ENCODE peak calls at places on chromosome 9, in seven cellular contexts. D is cardiac muscle cell, N is mammary epithelial cell, Z is heart right ventricle, E is tibial artery, G is HepG2, H is stomach. Y is an unnamed sample. For H3K9me3, the result is how much of the 10 kb centered on the place peaks cover.

GRCh38 chr9:98575379-98576346 is 133.1 kb downstream of the GABBR2 start:
- DNase-seq in H (peak), D (no peak), E (no peak), N (peak), Z (no peak), G (no peak), Y (no peak)

GRCh38 chr9:18397076-18397475 is 76.9 kb upstream of the ADAMTSL1 start:
- DNase-seq in N (no peak), Z (no peak), H (no peak), E (no peak), G (no peak), D (no peak), Y (no peak)

GRCh38 chr9:125472926-125473701 is 211.5 kb downstream of the GAPVD1 start:
- DNase-seq in E (no peak), H (no peak), D (peak), G (peak), N (no peak), Z (peak), Y (no peak)

GRCh38 chr9:972512-973294 is 3.8 kb upstream of the DMRT3 start:
- DNase-seq in N (no peak), E (no peak), G (no peak), D (no peak), H (no peak), Z (no peak), Y (peak)

GRCh38 chr9:87889065-87889881 is 6.6 kb downstream of the SPATA31E1 start:
- DNase-seq in N (no peak), D (no peak), E (no peak), H (no peak), Z (no peak), G (no peak), Y (no peak)

GRCh38 chr9:134456740-134457315 is 130.6 kb downstream of the RXRA start:
- DNase-seq in E (no peak), Z (no peak), D (no peak), H (no peak), G (no peak), N (no peak), Y (no peak)

GRCh38 chr9:120578614-120579013 is 1.4 kb downstream of the CDK5RAP2 start:
- DNase-seq in H (no peak), D (no peak), G (no peak), N (no peak), Z (no peak), E (no peak), Y (no peak)

GRCh38 chr9:91126761-91127420 is 234.8 kb downstream of the AUH start:
- DNase-seq in G (no peak), D (no peak), H (no peak), Z (no peak), N (no peak), E (no peak), Y (no peak)

GRCh38 chr9:70924905-70925547 is 196.4 kb downstream of the TRPM3 start:
- DNase-seq in D (peak), H (peak), Z (no peak), N (peak), G (peak), E (peak), Y (peak)

GRCh38 chr9:13928988-13929387 is 385.0 kb downstream of the NFIB start:
- DNase-seq in E (no peak), D (no peak), N (no peak), G (no peak), Z (no peak), H (no peak), Y (no peak)

GRCh38 chr9:111298831-111299603 is 31.0 kb downstream of the OR2K2 start:
- DNase-seq in G (peak), E (peak), Z (peak), D (peak), H (no peak), N (peak), Y (peak)

GRCh38 chr9:116524778-116525470 is 162.2 kb upstream of the TRIM32 start:
- DNase-seq in E (no peak), Z (no peak), N (no peak), H (no peak), G (peak), D (no peak), Y (no peak)

GRCh38 chr9:134834957-134835419 is 45.6 kb upstream of the FCN2 start:
- DNase-seq in E (no peak), D (no peak), H (no peak), N (no peak), Z (no peak), G (no peak), Y (no peak)

GRCh38 chr9:115923903-115924668 is 229.5 kb upstream of the PAPPA start:
- DNase-seq in E (no peak), Z (no peak), N (no peak), D (no peak), H (no peak), G (peak), Y (no peak)

GRCh38 chr9:97696025-97696822 is 916 bp downstream of the XPA start:
- DNase-seq in E (no peak), D (no peak), G (peak), N (no peak), H (no peak), Z (no peak), Y (no peak)

GRCh38 chr9:132042324-132042723 is 37.3 kb downstream of the MED27 start:
- DNase-seq in D (no peak), Z (no peak), E (no peak), N (peak), G (no peak), H (no peak), Y (no peak)

GRCh38 chr9:518540-518939 is 303.9 kb downstream of the DOCK8 start:
- DNase-seq in G (no peak), N (no peak), D (no peak), H (no peak), Z (no peak), E (no peak), Y (no peak)

GRCh38 chr9:6975198-6975597 is 217.4 kb downstream of the KDM4C start:
- DNase-seq in E (no peak), Z (no peak), G (no peak), D (no peak), N (no peak), H (no peak), Y (no peak)

GRCh38 chr9:116629700-116630099 is 57.4 kb upstream of the TRIM32 start:
- DNase-seq in H (no peak), D (no peak), E (no peak), G (no peak), N (no peak), Z (no peak), Y (no peak)

GRCh38 chr9:133238851-133239532 is 29.9 kb upstream of the OBP2B start:
- DNase-seq in G (peak), H (peak), E (peak), D (peak), N (peak), Z (peak), Y (peak)

GRCh38 chr9:127293767-127294166 is 29.2 kb downstream of the GARNL3 start:
- DNase-seq in E (no peak), Z (no peak), H (no peak), D (no peak), N (no peak), G (no peak), Y (no peak)

GRCh38 chr9:127291379-127291778 is 26.8 kb downstream of the GARNL3 start:
- DNase-seq in E (no peak), H (no peak), G (no peak), D (no peak), Z (peak), N (no peak), Y (no peak)

GRCh38 chr9:127292415-127292814 is 27.8 kb downstream of the GARNL3 start:
- DNase-seq in Z (no peak), H (no peak), N (no peak), G (no peak), E (peak), D (no peak), Y (no peak)

GRCh38 chr9:127293314-127293713 is 28.7 kb downstream of the GARNL3 start:
- DNase-seq in H (no peak), D (no peak), G (no peak), N (no peak), Z (no peak), E (no peak), Y (no peak)

DNA sequence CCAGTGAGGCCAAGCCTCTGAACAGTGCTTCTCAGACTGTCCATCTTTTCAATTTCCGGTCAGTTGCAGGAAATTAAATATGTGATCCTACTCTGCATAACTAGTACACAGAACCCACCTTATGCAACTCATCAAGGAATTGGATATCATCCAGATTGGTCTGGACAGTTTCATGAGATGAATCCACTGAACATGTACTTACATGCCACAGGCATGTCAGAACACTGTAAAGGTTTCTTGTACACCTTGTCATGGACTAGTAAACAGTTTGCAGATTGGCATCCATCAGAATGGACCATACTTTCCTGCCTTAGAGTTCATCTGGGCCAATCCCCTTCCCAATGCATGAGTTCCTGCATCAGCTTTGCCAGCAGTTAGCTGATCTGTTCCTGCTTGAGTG is 30.4 kb downstream of the GARNL3 start:
- DNase-seq in H (no peak), Z (no peak), G (no peak), N (peak), D (no peak), E (no peak), Y (no peak)
- H3K4me3 ChIP-seq in H (no peak), Z (no peak), G (no peak), N (no peak), D (no peak), E (no peak), Y (no peak)

DNA sequence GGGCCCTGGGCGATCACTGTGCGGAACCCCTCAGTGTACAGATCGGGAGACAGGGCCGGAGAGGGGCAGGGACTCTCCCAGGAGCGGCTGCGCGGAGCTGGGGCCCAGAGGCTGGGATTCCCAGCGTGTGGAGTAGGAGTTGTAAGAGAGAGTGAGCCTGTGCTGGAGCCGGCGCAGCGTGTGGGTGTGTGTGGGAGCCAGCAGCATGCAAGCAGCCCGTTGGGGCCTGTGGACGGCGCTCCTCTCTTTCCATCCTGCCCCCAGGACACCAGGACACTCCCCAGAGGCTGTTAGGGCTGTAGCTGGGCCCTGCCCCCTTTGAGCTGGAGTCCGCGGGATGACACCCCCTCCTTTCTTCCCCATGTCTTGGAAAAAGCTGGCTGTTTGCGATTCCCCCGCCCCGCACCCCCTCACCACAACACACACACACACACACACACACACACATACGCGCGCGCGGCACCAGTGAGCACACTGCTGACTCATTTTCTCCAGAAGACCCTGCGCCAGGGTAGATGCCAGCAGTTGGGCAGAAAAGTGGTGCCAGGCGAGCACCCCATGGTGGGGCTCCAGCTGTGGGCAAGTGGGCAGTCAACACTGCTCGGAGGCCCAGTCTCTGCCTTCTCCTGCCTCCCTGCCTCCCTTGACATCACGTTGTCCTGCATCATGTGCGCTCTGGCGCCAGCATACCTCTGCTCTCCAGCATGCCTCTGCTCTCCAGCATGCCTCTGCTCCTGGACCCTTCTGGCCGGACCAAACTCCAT is 1.5 kb downstream of the COL27A1 start:
- DNase-seq in N (peak), H (peak), Z (peak), E (peak), D (peak), G (no peak), Y (peak)
- TF ChIP-seq CTCF in N (no peak), H (no peak), Z (no peak), E (no peak), D (peak), G (peak), Y (no peak)

DNA sequence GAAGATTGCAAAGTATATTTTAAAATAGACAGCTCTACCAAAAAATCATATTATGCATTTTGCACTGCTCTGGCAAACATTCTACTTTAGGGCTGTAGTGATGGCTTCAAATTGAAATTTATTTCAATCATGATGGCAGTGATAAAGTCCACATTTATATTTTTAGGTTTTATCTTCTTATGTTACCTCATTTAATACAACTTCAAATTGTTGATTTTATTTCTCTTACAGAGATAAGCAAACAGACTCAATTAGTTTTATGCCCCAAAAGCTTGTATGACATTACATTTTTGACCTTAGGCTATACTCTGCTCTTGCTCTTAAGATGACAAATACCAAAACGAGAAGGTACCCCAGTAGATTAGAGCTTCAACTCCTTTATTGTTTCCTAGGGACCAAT is 87.4 kb downstream of the CYLC2 start:
- DNase-seq in D (no peak), E (no peak), Z (no peak), N (no peak), G (no peak), H (no peak), Y (no peak)
- H3K9me3 ChIP-seq in D (under half), E (under half), Z (under half), N (under half), G (under half), H (under half), Y (under half)

DNA sequence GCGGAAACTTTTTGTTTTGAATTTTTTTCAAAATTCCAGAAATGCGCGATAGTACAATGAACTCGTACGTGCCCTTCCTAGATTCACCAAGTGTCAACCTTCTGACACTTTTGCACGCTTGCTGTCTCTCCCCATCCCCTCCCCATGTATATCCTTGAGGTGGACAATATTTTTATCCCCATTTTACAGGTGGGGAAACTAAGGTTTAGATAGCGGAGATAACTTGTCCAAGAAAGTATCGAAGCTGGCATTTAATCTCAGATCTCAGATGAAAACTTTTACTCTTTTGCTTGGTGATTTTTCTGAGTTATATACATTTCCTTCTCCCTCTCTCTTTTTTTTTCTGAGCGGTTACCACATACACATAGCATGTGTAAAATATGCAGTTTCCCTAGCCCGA is 34.6 kb downstream of the LHX2 start:
- DNase-seq in H (no peak), Z (no peak), D (no peak), G (no peak), E (no peak), N (no peak), Y (no peak)
- H3K4me3 ChIP-seq in H (peak), Z (no peak), D (no peak), G (no peak), E (no peak), N (no peak), Y (peak)

GRCh38 chr9:2800385-2801179 is 43.3 kb downstream of the PUM3 start:
- DNase-seq in N (peak), E (no peak), G (peak), D (peak), H (no peak), Z (no peak), Y (peak)
- TF ChIP-seq CTCF in N (peak), E (no peak), G (peak), D (peak), H (no peak), Z (no peak), Y (no peak)

Y was measured in testis.